ENCODE peak calls at places on chromosomes 5 and 9, in ten cellular contexts. G is adrenal gland; Z is endothelial cell of umbilical vein; P is HTR-8/SVneo; E is NCI-H146; R is stimulated activated CD8-positive, alpha-beta memory T cell treated with anti-CD3 and anti-CD28 coated beads, Interleukin-12 subunit alpha, Interleukin-12 subunit beta, amount 100 ng/mL, for 4 hours; T is GM20000; Q is H7; X is GM04503; B is cardiac septum. C is an unnamed sample.
A peak's percentile ranks its signal among the peaks of the same experiment; 100 is the strongest.

GRCh38 chr9:93172646-93173364 is 11.1 kb upstream of the WNK2 start:
- DNase-seq in X (no peak), G (no peak), Z (no peak), E (no peak), R (no peak), Q (peak; percentile 41), B (no peak), T (no peak), P (no peak), C (no peak)

GRCh38 chr9:73667749-73668148 is 516.1 kb downstream of the ANXA1 start:
- DNase-seq in P (no peak), X (no peak), G (no peak), B (no peak), E (no peak), T (no peak), Z (no peak), R (no peak), Q (no peak), C (no peak)

GRCh38 chr9:134830126-134830525 is 50.5 kb upstream of the FCN2 start:
- DNase-seq in X (no peak), E (no peak), B (no peak), G (no peak), R (no peak), Z (no peak), T (no peak), P (no peak), Q (no peak), C (no peak)

GRCh38 chr9:128422783-128423150 is 2.1 kb downstream of the CERCAM start:
- DNase-seq in E (no peak), Q (peak; percentile 16), T (no peak), B (no peak), Z (no peak), P (no peak), G (no peak), R (no peak), X (no peak), C (no peak)

GRCh38 chr5:138985256-138985655 is 110.1 kb upstream of the LRRTM2 start:
- DNase-seq in P (no peak), R (no peak), T (no peak), E (no peak), Z (peak; percentile 66), G (no peak), Q (no peak), B (no peak), X (no peak), C (no peak)

GRCh38 chr5:123450641-123451421 is 27.6 kb upstream of the CEP120 start:
- DNase-seq in P (no peak), R (no peak), B (no peak), G (no peak), T (no peak), E (no peak), X (no peak), Q (no peak), Z (peak; percentile 70), C (no peak)

GRCh38 chr9:6549106-6549505 is 96.4 kb downstream of the GLDC start:
- DNase-seq in G (no peak), Q (no peak), T (no peak), X (no peak), B (no peak), P (no peak), R (no peak), Z (no peak), E (peak; percentile 96), C (no peak)

GRCh38 chr5:141320225-141321169 is at the start of gene TAF7:
- DNase-seq in X (peak; percentile 66), R (peak; percentile 85), T (peak; percentile 93), Q (peak; percentile 96), Z (peak; percentile 91), G (peak; percentile 87), E (peak; percentile 85), P (peak; percentile 81), B (peak; percentile 95), C (peak; percentile 93)

GRCh38 chr9:130239363-130239695 is 26.2 kb upstream of the HMCN2 start:
- DNase-seq in Q (peak; percentile 9), Z (no peak), R (no peak), G (no peak), B (no peak), X (no peak), E (no peak), P (no peak), T (no peak), C (no peak)